ENCODE peak calls at places on chromosomes 2 and 18, in eight cellular contexts. Z is esophagus squamous epithelium, L is dermis blood vessel endothelial cell, V is frontal cortex, H is EL, E is HS-27A, W is nephron progenitor cell, J is NCI-H1930. A is an unnamed sample.

GRCh38 chr2:24912523-24912922 is 7.5 kb downstream of the ADCY3 start:
- DNase-seq in Z (no peak), L (no peak), V (no peak), H (no peak), E (no peak), W (no peak), J (no peak), A (no peak)

GRCh38 chr2:99032786-99033185 is 96.8 kb upstream of the CRACDL start:
- DNase-seq in Z (no peak), L (no peak), V (no peak), H (peak), E (no peak), W (no peak), J (no peak), A (no peak)

GRCh38 chr2:226213717-226214116 is 585.9 kb downstream of the IRS1 start:
- DNase-seq in Z (no peak), L (no peak), V (no peak), H (peak), E (peak), W (no peak), J (no peak), A (no peak)

GRCh38 chr2:53877556-53877955 is 17.8 kb upstream of the GPR75 start:
- DNase-seq in Z (no peak), L (no peak), V (no peak), H (peak), E (no peak), W (no peak), J (no peak), A (no peak)

GRCh38 chr2:3429068-3429610 is 49.6 kb downstream of the TRAPPC12 start:
- DNase-seq in Z (no peak), L (no peak), V (no peak), H (no peak), E (no peak), W (no peak), J (no peak), A (no peak)

GRCh38 chr2:197804049-197804757 is at the start of gene PLCL1:
- DNase-seq in Z (peak), L (peak), V (peak), H (peak), E (peak), W (peak), J (peak), A (peak)

GRCh38 chr2:883260-884026 is 67.2 kb upstream of the SNTG2 start:
- DNase-seq in Z (no peak), L (no peak), V (no peak), H (no peak), E (no peak), W (no peak), J (no peak), A (no peak)

GRCh38 chr2:85770369-85770768 is 16.6 kb downstream of the ATOH8 start:
- DNase-seq in Z (no peak), L (no peak), V (no peak), H (peak), E (no peak), W (no peak), J (no peak), A (no peak)

GRCh38 chr2:47007221-47007825 is 91.7 kb upstream of the MCFD2 start:
- DNase-seq in Z (no peak), L (no peak), V (no peak), H (no peak), E (no peak), W (no peak), J (no peak), A (no peak)

GRCh38 chr2:316381-316780 is 28.5 kb upstream of the ALKAL2 start:
- DNase-seq in Z (no peak), L (no peak), V (no peak), H (no peak), E (no peak), W (no peak), J (no peak), A (no peak)

GRCh38 chr2:234269769-234270204 is 219.3 kb downstream of the SPP2 start:
- DNase-seq in Z (no peak), L (no peak), V (no peak), H (peak), E (no peak), W (no peak), J (no peak), A (no peak)

GRCh38 chr18:70337139-70337972 is 48.5 kb downstream of the SOCS6 start:
- DNase-seq in Z (no peak), L (peak), V (peak), H (peak), E (peak), W (no peak), J (no peak), A (no peak)

GRCh38 chr2:212940816-212941215 is 210.6 kb downstream of the IKZF2 start:
- DNase-seq in Z (no peak), L (no peak), V (no peak), H (no peak), E (no peak), W (peak), J (peak), A (no peak)

GRCh38 chr2:192277494-192278109 is 82.9 kb upstream of the TMEFF2 start:
- DNase-seq in Z (no peak), L (no peak), V (no peak), H (no peak), E (no peak), W (no peak), J (no peak), A (no peak)

GRCh38 chr2:67290451-67290991 is 106.6 kb upstream of the ETAA1 start:
- DNase-seq in Z (no peak), L (no peak), V (no peak), H (peak), E (peak), W (no peak), J (no peak), A (no peak)

GRCh38 chr18:73646772-73647171 is 500.9 kb downstream of the FBXO15 start:
- DNase-seq in Z (no peak), L (peak), V (no peak), H (peak), E (no peak), W (no peak), J (no peak), A (no peak)

GRCh38 chr2:25559148-25559547 is 114.2 kb downstream of the DTNB start:
- DNase-seq in Z (no peak), L (no peak), V (no peak), H (no peak), E (no peak), W (no peak), J (no peak), A (no peak)